ENCODE peak calls at places on chromosomes 11 and 22, in seven cellular contexts. G is lung, A is transverse colon, B is WTC11, X is ovary, F is hepatocyte, U is AG04449. I is an unnamed sample.

GRCh38 chr11:79400206-79400605 is 40.6 kb downstream of the TENM4 start:
- DNase-seq in F (no peak), G (no peak), X (no peak), B (no peak), A (no peak), U (no peak), I (no peak)

GRCh38 chr11:58829736-58830135 is 14.8 kb downstream of the GLYATL2 start:
- DNase-seq in X (no peak), B (no peak), A (no peak), G (no peak), F (no peak), U (peak; percentile 26), I (no peak)

GRCh38 chr11:16788141-16789060 is 50.0 kb downstream of the C11orf58 start:
- DNase-seq in G (peak; percentile 65), F (peak; percentile 82), U (no peak), B (peak; percentile 83), A (peak; percentile 75), X (peak; percentile 81), I (peak; percentile 74)

GRCh38 chr22:49803134-49803533 is 24.5 kb downstream of the BRD1 start:
- DNase-seq in F (no peak), X (no peak), B (no peak), G (no peak), A (no peak), U (no peak), I (no peak)

GRCh38 chr22:31906569-31906968 is 37.8 kb upstream of the YWHAH start:
- DNase-seq in G (no peak), B (no peak), A (no peak), F (no peak), X (no peak), U (no peak), I (no peak)

GRCh38 chr11:113715273-113715672 is 9.2 kb upstream of the TMPRSS5 start:
- DNase-seq in F (no peak), G (no peak), U (no peak), B (no peak), A (no peak), X (no peak), I (no peak)

GRCh38 chr11:126456783-126457542 is 101.5 kb downstream of the ST3GAL4 start:
- DNase-seq in X (no peak), U (no peak), F (no peak), A (no peak), B (no peak), G (no peak), I (no peak)

GRCh38 chr11:79940165-79940564 is 499.3 kb upstream of the TENM4 start:
- DNase-seq in A (no peak), G (no peak), F (peak; percentile 26), U (no peak), X (no peak), B (peak; percentile 16), I (no peak)

GRCh38 chr22:49878206-49878605 is 24.6 kb downstream of the ZBED4 start:
- DNase-seq in F (no peak), B (no peak), X (no peak), G (no peak), A (no peak), U (no peak), I (no peak)

GRCh38 chr11:64056213-64056785 is 20.6 kb downstream of the FLRT1 start:
- DNase-seq in B (no peak), X (no peak), F (no peak), G (no peak), A (no peak), U (no peak), I (no peak)

GRCh38 chr22:45976351-45977002 is 485 bp downstream of the WNT7B start:
- DNase-seq in X (no peak), U (no peak), F (no peak), G (no peak), B (no peak), A (no peak), I (peak; percentile 20)

GRCh38 chr11:111359223-111360149 is 19.6 kb downstream of the POU2AF1 start:
- DNase-seq in B (no peak), F (no peak), X (no peak), U (no peak), A (no peak), G (no peak), I (no peak)

GRCh38 chr11:3042496-3043314 is 14.5 kb downstream of the CARS1 start:
- DNase-seq in A (no peak), U (no peak), B (no peak), X (no peak), G (no peak), F (no peak), I (no peak)

GRCh38 chr11:82315093-82315492 is 418.6 kb downstream of the FAM181B start:
- DNase-seq in X (peak; percentile 43), G (no peak), F (peak; percentile 65), B (peak; percentile 71), U (no peak), A (peak; percentile 11), I (no peak)

GRCh38 chr11:130999086-130999485 is 82.8 kb upstream of the SNX19 start:
- DNase-seq in A (no peak), X (no peak), B (no peak), F (no peak), G (no peak), U (no peak), I (no peak)

GRCh38 chr22:17113600-17113999 is 7.6 kb downstream of the TMEM121B start:
- DNase-seq in F (no peak), G (no peak), A (no peak), X (no peak), B (no peak), U (no peak), I (no peak)

GRCh38 chr11:127054153-127054552 is 53.6 kb upstream of the KIRREL3 start:
- DNase-seq in B (no peak), A (no peak), G (no peak), X (no peak), U (no peak), F (no peak), I (no peak)

GRCh38 chr11:71095294-71095850 is 157.0 kb downstream of the SHANK2 start:
- DNase-seq in G (no peak), F (no peak), X (no peak), U (no peak), B (no peak), A (no peak), I (no peak)

GRCh38 chr11:64244966-64245365 is 1.8 kb downstream of the PPP1R14B start:
- DNase-seq in X (no peak), B (no peak), U (no peak), G (no peak), F (no peak), A (peak; percentile 19), I (no peak)

GRCh38 chr11:12543596-12544415 is 130.4 kb upstream of the TEAD1 start:
- DNase-seq in A (no peak), X (no peak), F (no peak), G (no peak), B (no peak), U (no peak), I (no peak)

GRCh38 chr11:116697011-116697410 is 75.8 kb downstream of the BUD13 start:
- DNase-seq in G (peak; percentile 11), X (no peak), A (no peak), B (no peak), F (peak; percentile 44), U (no peak), I (no peak)

GRCh38 chr11:11605821-11606450 is 15.9 kb downstream of the GALNT18 start:
- DNase-seq in F (no peak), G (peak; percentile 26), B (no peak), A (no peak), U (no peak), X (no peak), I (no peak)

GRCh38 chr11:129905402-129905801 is 10.0 kb upstream of the NFRKB start:
- DNase-seq in U (no peak), F (no peak), X (no peak), B (no peak), G (no peak), A (no peak), I (no peak)

GRCh38 chr11:128914216-128915147 is 23.3 kb downstream of the KCNJ5 start:
- DNase-seq in F (no peak), U (no peak), X (no peak), G (no peak), A (no peak), B (no peak), I (no peak)

GRCh38 chr11:4134844-4135243 is 40.2 kb downstream of the RRM1 start:
- DNase-seq in A (no peak), U (no peak), B (no peak), F (no peak), G (no peak), X (no peak), I (no peak)

GRCh38 chr11:61693897-61694840 is 14.0 kb downstream of the DAGLA start:
- DNase-seq in X (peak; percentile 68), B (no peak), G (no peak), U (no peak), A (peak; percentile 57), F (no peak), I (no peak)

GRCh38 chr11:57778318-57779037 is 16.9 kb downstream of the CTNND1 start:
- DNase-seq in X (peak; percentile 96), A (peak; percentile 92), B (peak; percentile 80), U (peak; percentile 94), G (peak; percentile 92), F (peak; percentile 93), I (peak; percentile 100)

GRCh38 chr11:1226226-1226961 is 3.5 kb downstream of the MUC5B start:
- DNase-seq in B (peak; percentile 47), G (no peak), U (no peak), A (peak; percentile 17), X (peak; percentile 29), F (no peak), I (no peak)
- TF ChIP-seq CTCF in B (no peak), G (no peak), U (no peak), A (no peak), X (no peak), F (no peak), I (no peak)

GRCh38 chr11:45182902-45183301 is 36.5 kb downstream of the PRDM11 start:
- DNase-seq in U (no peak), F (no peak), X (no peak), G (no peak), A (peak; percentile 51), B (peak; percentile 47), I (peak; percentile 53)
- TF ChIP-seq CTCF in U (peak; percentile 46), F (peak; percentile 38), X (no peak), G (no peak), A (peak; percentile 53), B (peak; percentile 63), I (peak; percentile 61)

GRCh38 chr11:33682446-33682845 is 18.2 kb downstream of the C11orf91 start:
- DNase-seq in F (no peak), U (no peak), G (no peak), A (no peak), X (no peak), B (no peak), I (no peak)
- TF ChIP-seq CTCF in F (peak; percentile 8), U (peak; percentile 9), G (no peak), A (no peak), X (no peak), B (no peak), I (peak; percentile 20)

DNA sequence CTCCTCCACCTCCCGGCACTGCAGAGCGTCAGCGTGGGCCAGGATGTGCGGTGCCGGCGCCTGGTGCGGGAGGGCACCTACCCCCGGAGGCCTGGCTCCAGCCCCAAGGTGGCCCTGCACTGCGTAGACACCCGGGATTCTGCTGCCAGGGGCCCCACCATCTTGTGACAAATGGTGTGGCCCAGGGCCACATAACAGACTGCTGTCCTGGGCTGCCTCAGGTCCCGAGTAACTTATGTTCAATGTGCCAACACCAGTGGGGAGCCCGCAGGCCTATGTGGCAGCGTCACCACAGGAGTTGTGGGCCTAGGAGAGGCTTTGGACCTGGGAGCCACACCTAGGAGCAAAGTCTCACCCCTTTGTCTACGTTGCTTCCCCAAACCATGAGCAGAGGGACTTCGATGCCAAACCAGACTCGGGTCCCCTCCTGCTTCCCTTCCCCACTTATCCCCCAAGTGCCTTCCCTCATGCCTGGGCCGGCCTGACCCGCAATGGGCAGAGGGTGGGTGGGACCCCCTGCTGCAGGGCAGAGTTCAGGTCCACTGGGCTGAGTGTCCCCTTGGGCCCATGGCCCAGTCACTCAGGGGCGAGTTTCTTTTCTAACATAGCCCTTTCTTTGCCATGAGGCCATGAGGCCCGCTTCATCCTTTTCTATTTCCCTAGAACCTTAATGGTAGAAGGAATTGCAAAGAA is 13.5 kb downstream of the TSKU start:
- DNase-seq in B (no peak), U (no peak), G (no peak), A (peak; percentile 45), F (no peak), X (no peak), I (no peak)
- TF ChIP-seq CTCF in B (no peak), U (no peak), G (no peak), A (no peak), F (no peak), X (no peak), I (no peak)